ENCODE peak calls at places on chromosomes 5 and 9, in five cellular contexts. One of them, this sample, is unnamed.

GRCh38 chr9:85971731-85972130 is 30.8 kb downstream of the NAA35 start:
- DNase-seq in left ventricle myocardium inferior: no peak
- DNase-seq in A673: no peak
- DNase-seq in ovary: no peak
- DNase-seq in pancreas: no peak
- DNase-seq in this sample: no peak

GRCh38 chr9:132456241-132456640 is 46.2 kb downstream of the CFAP77 start:
- DNase-seq in left ventricle myocardium inferior: no peak
- DNase-seq in A673: no peak
- DNase-seq in ovary: no peak
- DNase-seq in pancreas: no peak
- DNase-seq in this sample: no peak

GRCh38 chr5:126837907-126838539 is 61.1 kb downstream of the LMNB1 start:
- DNase-seq in left ventricle myocardium inferior: no peak
- DNase-seq in A673: no peak
- DNase-seq in ovary: no peak
- DNase-seq in pancreas: no peak
- DNase-seq in this sample: no peak

GRCh38 chr9:16985559-16986348 is 115.3 kb upstream of the BNC2 start:
- DNase-seq in left ventricle myocardium inferior: no peak
- DNase-seq in A673: no peak
- DNase-seq in ovary: no peak
- DNase-seq in pancreas: no peak
- DNase-seq in this sample: peak; percentile 28

GRCh38 chr9:136140966-136141365 is 22.3 kb upstream of the TMEM250 start:
- DNase-seq in left ventricle myocardium inferior: no peak
- DNase-seq in A673: no peak
- DNase-seq in ovary: peak; percentile 63
- DNase-seq in pancreas: no peak
- DNase-seq in this sample: peak; percentile 56

GRCh38 chr9:129885018-129885669 is 49.9 kb downstream of the USP20 start:
- DNase-seq in left ventricle myocardium inferior: no peak
- DNase-seq in A673: peak; percentile 42
- DNase-seq in ovary: peak; percentile 58
- DNase-seq in pancreas: peak; percentile 56
- DNase-seq in this sample: peak; percentile 65

GRCh38 chr5:39092581-39093350 is 18.6 kb upstream of the RICTOR start:
- DNase-seq in left ventricle myocardium inferior: no peak
- DNase-seq in A673: peak; percentile 23
- DNase-seq in ovary: no peak
- DNase-seq in pancreas: no peak
- DNase-seq in this sample: no peak

GRCh38 chr9:137666950-137667670 is 48.3 kb downstream of the EHMT1 start:
- DNase-seq in left ventricle myocardium inferior: no peak
- DNase-seq in A673: peak; percentile 59
- DNase-seq in ovary: peak; percentile 35
- DNase-seq in pancreas: no peak
- DNase-seq in this sample: peak; percentile 89

GRCh38 chr9:117340422-117340821 is 74.4 kb downstream of the ASTN2 start:
- DNase-seq in left ventricle myocardium inferior: no peak
- DNase-seq in A673: no peak
- DNase-seq in ovary: no peak
- DNase-seq in pancreas: no peak
- DNase-seq in this sample: no peak

GRCh38 chr5:56815657-56816545 is 552 bp downstream of the MAP3K1 start:
- DNase-seq in left ventricle myocardium inferior: no peak
- DNase-seq in A673: peak; percentile 17
- DNase-seq in ovary: peak; percentile 63
- DNase-seq in pancreas: peak; percentile 58
- DNase-seq in this sample: peak; percentile 35

GRCh38 chr5:24714757-24715156 is 70.0 kb upstream of the CDH10 start:
- DNase-seq in left ventricle myocardium inferior: no peak
- DNase-seq in A673: peak; percentile 3
- DNase-seq in ovary: no peak
- DNase-seq in pancreas: no peak
- DNase-seq in this sample: no peak

GRCh38 chr5:148146487-148146886 is 21.9 kb upstream of the SPINK14 start:
- DNase-seq in left ventricle myocardium inferior: no peak
- DNase-seq in A673: no peak
- DNase-seq in ovary: no peak
- DNase-seq in pancreas: no peak
- DNase-seq in this sample: no peak

GRCh38 chr5:88675758-88676636 is 207.0 kb downstream of the MEF2C start:
- DNase-seq in left ventricle myocardium inferior: no peak
- DNase-seq in A673: peak; percentile 95
- DNase-seq in ovary: peak; percentile 61
- DNase-seq in pancreas: no peak
- DNase-seq in this sample: no peak

GRCh38 chr5:158812381-158812780 is 287.3 kb downstream of the EBF1 start:
- DNase-seq in left ventricle myocardium inferior: peak; percentile 18
- DNase-seq in A673: no peak
- DNase-seq in ovary: no peak
- DNase-seq in pancreas: no peak
- DNase-seq in this sample: no peak

DNA sequence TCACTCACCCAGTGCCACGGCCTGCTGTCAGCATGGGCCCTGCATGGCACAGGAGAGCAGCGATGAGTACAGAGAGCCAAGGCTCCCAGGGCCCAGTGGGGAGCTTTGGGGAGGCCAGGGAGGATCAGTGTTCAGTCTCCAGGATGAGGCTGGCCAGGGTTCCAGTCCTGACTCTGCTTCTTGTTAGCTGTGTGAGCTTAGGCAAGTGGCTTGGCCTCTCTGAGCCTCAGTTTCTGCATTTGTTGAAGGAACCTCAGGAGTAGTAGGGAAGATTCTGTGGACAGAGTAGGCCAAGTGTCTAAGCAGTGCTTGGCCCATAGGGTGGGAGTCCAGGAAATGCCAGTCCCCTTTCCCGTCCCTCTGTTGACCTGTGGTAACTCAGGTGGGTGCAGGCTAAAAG is 39.5 kb downstream of the ERGIC1 start:
- DNase-seq in left ventricle myocardium inferior: no peak
- DNase-seq in A673: no peak
- DNase-seq in ovary: no peak
- DNase-seq in pancreas: no peak
- DNase-seq in this sample: no peak
- H3K4me3 ChIP-seq in left ventricle myocardium inferior: peak overlapping the region; percentile 19
- H3K4me3 ChIP-seq in A673: no peak overlapping the region
- H3K4me3 ChIP-seq in ovary: no peak overlapping the region
- H3K4me3 ChIP-seq in pancreas: no peak overlapping the region
- H3K4me3 ChIP-seq in this sample: no peak overlapping the region

DNA sequence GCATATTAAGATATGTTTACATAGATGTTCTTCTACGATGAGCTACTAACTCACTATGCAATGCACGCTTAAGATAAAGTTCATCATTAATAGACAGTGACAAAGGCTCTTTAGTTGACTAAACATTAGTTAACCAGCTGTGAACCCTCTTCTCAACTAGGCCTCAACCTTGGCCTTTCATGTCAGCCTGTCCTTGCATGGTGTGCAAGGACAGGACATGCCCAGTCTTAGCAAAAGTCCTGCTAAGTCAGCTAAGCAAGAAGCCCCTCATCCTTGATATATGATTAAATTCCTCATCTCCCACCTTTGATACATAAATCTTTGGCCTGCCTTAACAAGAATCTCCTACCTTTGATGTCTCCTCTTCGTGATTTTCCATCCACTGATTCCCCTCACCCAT is 50.9 kb downstream of the PLPP1 start:
- DNase-seq in left ventricle myocardium inferior: no peak
- DNase-seq in A673: no peak
- DNase-seq in ovary: no peak
- DNase-seq in pancreas: no peak
- DNase-seq in this sample: no peak
- TF ChIP-seq CTCF in left ventricle myocardium inferior: no peak
- TF ChIP-seq CTCF in A673: no peak
- TF ChIP-seq CTCF in ovary: no peak
- TF ChIP-seq CTCF in pancreas: no peak
- TF ChIP-seq CTCF in this sample: no peak

GRCh38 chr5:154240595-154240994 is 50.1 kb downstream of the GALNT10 start:
- DNase-seq in left ventricle myocardium inferior: no peak
- DNase-seq in A673: no peak
- DNase-seq in ovary: no peak
- DNase-seq in pancreas: no peak
- DNase-seq in this sample: no peak
- H3K4me1 ChIP-seq in left ventricle myocardium inferior: peaks cover 33% of the 10 kb centered on the region
- H3K4me1 ChIP-seq in A673: no peaks in the 10 kb centered on the region
- H3K4me1 ChIP-seq in ovary: peaks cover 13% of the 10 kb centered on the region
- H3K4me1 ChIP-seq in pancreas: peaks cover 4% of the 10 kb centered on the region
- H3K4me1 ChIP-seq in this sample: peaks cover 16% of the 10 kb centered on the region

GRCh38 chr5:103211858-103212500 is 46.6 kb upstream of the MACIR start:
- DNase-seq in left ventricle myocardium inferior: no peak
- DNase-seq in A673: peak; percentile 70
- DNase-seq in ovary: no peak
- DNase-seq in pancreas: no peak
- DNase-seq in this sample: no peak
- H3K4me3 ChIP-seq in left ventricle myocardium inferior: no peak overlapping the region
- H3K4me3 ChIP-seq in A673: no peak overlapping the region
- H3K4me3 ChIP-seq in ovary: no peak overlapping the region
- H3K4me3 ChIP-seq in pancreas: no peak overlapping the region
- H3K4me3 ChIP-seq in this sample: no peak overlapping the region

GRCh38 chr5:136805466-136805865 is 440.1 kb upstream of the TRPC7 start:
- DNase-seq in left ventricle myocardium inferior: no peak
- DNase-seq in A673: no peak
- DNase-seq in ovary: no peak
- DNase-seq in pancreas: no peak
- DNase-seq in this sample: no peak
- TF ChIP-seq CTCF in left ventricle myocardium inferior: peak; percentile 19
- TF ChIP-seq CTCF in A673: no peak
- TF ChIP-seq CTCF in ovary: no peak
- TF ChIP-seq CTCF in pancreas: no peak
- TF ChIP-seq CTCF in this sample: no peak

DNA sequence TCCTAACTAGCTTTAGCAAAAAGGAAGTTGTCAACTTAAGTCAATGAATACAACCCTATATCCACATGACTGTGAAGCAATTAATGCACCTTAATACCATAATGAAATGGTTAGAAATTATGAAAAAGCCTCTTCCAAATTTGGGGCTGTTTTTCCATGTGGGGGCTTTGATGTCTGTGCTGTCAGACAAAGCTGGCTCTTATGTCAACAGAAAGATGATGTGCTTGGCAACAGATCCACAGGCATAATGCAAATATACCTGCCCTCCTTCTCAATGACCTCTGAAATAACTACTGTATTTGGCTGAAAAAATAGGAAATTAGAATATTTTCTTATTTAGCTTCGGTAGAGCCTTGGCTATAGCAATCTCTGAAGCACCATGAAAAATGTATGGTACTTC is 463.4 kb downstream of the RASEF start:
- DNase-seq in left ventricle myocardium inferior: no peak
- DNase-seq in A673: no peak
- DNase-seq in ovary: no peak
- DNase-seq in pancreas: no peak
- DNase-seq in this sample: no peak
- H3K4me1 ChIP-seq in left ventricle myocardium inferior: peaks cover 14% of the 10 kb centered on the region
- H3K4me1 ChIP-seq in A673: no peaks in the 10 kb centered on the region
- H3K4me1 ChIP-seq in ovary: peaks cover 4% of the 10 kb centered on the region
- H3K4me1 ChIP-seq in pancreas: peaks cover 23% of the 10 kb centered on the region
- H3K4me1 ChIP-seq in this sample: no peaks in the 10 kb centered on the region

GRCh38 chr9:131405429-131405828 is 11.5 kb downstream of the PRRC2B start:
- DNase-seq in left ventricle myocardium inferior: peak; percentile 69
- DNase-seq in A673: no peak
- DNase-seq in ovary: no peak
- DNase-seq in pancreas: no peak
- DNase-seq in this sample: no peak
- H3K4me3 ChIP-seq in left ventricle myocardium inferior: peak overlapping the region; percentile 46
- H3K4me3 ChIP-seq in A673: no peak overlapping the region
- H3K4me3 ChIP-seq in ovary: no peak overlapping the region
- H3K4me3 ChIP-seq in pancreas: no peak overlapping the region
- H3K4me3 ChIP-seq in this sample: no peak overlapping the region

GRCh38 chr5:132753135-132753987 is 6.1 kb downstream of the CCNI2 start:
- DNase-seq in left ventricle myocardium inferior: no peak
- DNase-seq in A673: no peak
- DNase-seq in ovary: no peak
- DNase-seq in pancreas: no peak
- DNase-seq in this sample: peak; percentile 50
- TF ChIP-seq CTCF in left ventricle myocardium inferior: no peak
- TF ChIP-seq CTCF in A673: peak; percentile 13
- TF ChIP-seq CTCF in ovary: no peak
- TF ChIP-seq CTCF in pancreas: no peak
- TF ChIP-seq CTCF in this sample: no peak

GRCh38 chr9:5448016-5448415 is 2.3 kb upstream of the CD274 start:
- DNase-seq in left ventricle myocardium inferior: no peak
- DNase-seq in A673: no peak
- DNase-seq in ovary: no peak
- DNase-seq in pancreas: no peak
- DNase-seq in this sample: no peak

GRCh38 chr9:5446451-5447236 is 3.7 kb upstream of the CD274 start:
- DNase-seq in left ventricle myocardium inferior: no peak
- DNase-seq in A673: no peak
- DNase-seq in ovary: no peak
- DNase-seq in pancreas: no peak
- DNase-seq in this sample: no peak

GRCh38 chr9:5447337-5447736 is 3.0 kb upstream of the CD274 start:
- DNase-seq in left ventricle myocardium inferior: no peak
- DNase-seq in A673: no peak
- DNase-seq in ovary: no peak
- DNase-seq in pancreas: no peak
- DNase-seq in this sample: no peak

GRCh38 chr9:5449521-5450359 is 602 bp upstream of the CD274 start:
- DNase-seq in left ventricle myocardium inferior: no peak
- DNase-seq in A673: no peak
- DNase-seq in ovary: no peak
- DNase-seq in pancreas: no peak
- DNase-seq in this sample: no peak

DNA sequence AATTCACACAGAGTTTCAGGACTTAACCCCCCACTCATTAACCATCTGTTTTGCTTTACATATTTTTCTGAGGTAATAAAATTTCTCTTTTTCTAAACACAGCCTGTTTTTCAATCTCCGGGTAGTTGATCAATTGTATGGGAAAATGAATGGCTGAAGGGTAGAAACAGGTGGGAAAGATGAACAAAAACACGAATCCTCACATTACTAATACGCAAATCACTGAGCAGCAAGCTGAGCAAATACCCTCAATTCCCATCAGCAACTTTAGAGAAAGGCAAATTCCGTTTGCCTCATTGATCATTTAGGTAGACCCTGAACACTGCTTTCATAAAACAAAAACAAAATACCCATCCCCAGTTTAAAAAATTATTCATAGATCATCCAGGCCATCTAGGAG is 1.9 kb upstream of the CD274 start:
- DNase-seq in left ventricle myocardium inferior: no peak
- DNase-seq in A673: no peak
- DNase-seq in ovary: no peak
- DNase-seq in pancreas: no peak
- DNase-seq in this sample: no peak
- H3K4me1 ChIP-seq in left ventricle myocardium inferior: peaks cover 36% of the 10 kb centered on the region
- H3K4me1 ChIP-seq in A673: no peaks in the 10 kb centered on the region
- H3K4me1 ChIP-seq in ovary: no peaks in the 10 kb centered on the region
- H3K4me1 ChIP-seq in pancreas: peaks cover 6% of the 10 kb centered on the region
- H3K4me1 ChIP-seq in this sample: no peaks in the 10 kb centered on the region